ENCODE peak calls at places on chromosomes 13 and 19, in four cellular contexts. E is K562, K is HepG2, Y is A549. G is an unnamed sample.

GRCh38 chr19:44737238-44738160 is 11.0 kb upstream of the BCL3 start:
- DNase-seq in Y (peak), K (peak), E (peak), G (no peak)

GRCh38 chr13:66574606-66575005 is 655.5 kb downstream of the PCDH9 start:
- DNase-seq in E (no peak), Y (no peak), K (no peak), G (no peak)

GRCh38 chr13:67383358-67383757 is 153.2 kb upstream of the PCDH9 start:
- DNase-seq in E (no peak), K (peak), Y (peak), G (no peak)

GRCh38 chr19:58545286-58546068 is 1.6 kb downstream of the TRIM28 start:
- DNase-seq in K (no peak), Y (no peak), E (peak), G (no peak)

GRCh38 chr13:32530841-32531253 is 7.7 kb downstream of the N4BP2L2 start:
- DNase-seq in Y (no peak), E (no peak), K (no peak), G (peak)

GRCh38 chr13:102651892-102652291 is 43.0 kb downstream of the METTL21C start:
- DNase-seq in E (no peak), Y (no peak), K (no peak), G (no peak)

GRCh38 chr13:48975101-48975925 is at the start of gene FNDC3A:
- DNase-seq in E (peak), Y (peak), K (peak), G (no peak)

GRCh38 chr13:50344717-50345116 is 329.5 kb downstream of the KCNRG start:
- DNase-seq in K (no peak), E (no peak), Y (no peak), G (no peak)

GRCh38 chr13:51576754-51577153 is 7.5 kb upstream of the WDFY2 start:
- DNase-seq in K (no peak), E (no peak), Y (no peak), G (no peak)

GRCh38 chr19:32459199-32459865 is 53.8 kb downstream of the DPY19L3 start:
- DNase-seq in Y (no peak), E (no peak), K (peak), G (no peak)

GRCh38 chr19:3667766-3668165 is 32.5 kb downstream of the PIP5K1C start:
- DNase-seq in E (no peak), K (no peak), Y (no peak), G (no peak)

DNA sequence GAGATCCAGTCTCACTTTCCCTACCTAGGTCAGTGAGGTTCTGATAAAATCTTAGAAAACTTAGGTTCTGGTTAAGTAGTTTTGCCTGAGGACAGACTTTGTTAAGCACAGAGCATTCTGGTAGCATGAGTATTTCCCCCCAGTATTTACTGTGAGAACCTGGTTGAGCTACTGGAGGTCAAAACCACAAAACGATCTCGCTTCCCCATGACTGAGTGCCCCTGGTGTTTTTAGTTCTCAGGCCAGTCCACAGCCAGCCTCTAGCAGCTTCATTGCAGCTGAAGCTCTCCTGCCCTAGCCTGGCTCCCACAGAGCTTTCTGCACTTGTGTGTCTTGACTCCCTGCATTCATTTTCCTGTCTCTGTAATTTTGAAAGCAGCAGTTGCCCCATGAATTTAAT is 1138.2 kb downstream of the UQCRFS1 start:
- DNase-seq in K (no peak), Y (no peak), E (no peak), G (peak)
- TF ChIP-seq POLR2AphosphoS2 in K (no peak), Y (no peak), E (no peak), G (no peak)

GRCh38 chr19:5050905-5051304 is 82.0 kb downstream of the KDM4B start:
- DNase-seq in K (no peak), E (no peak), Y (no peak), G (no peak)

GRCh38 chr19:5053661-5054060 is 84.7 kb downstream of the KDM4B start:
- DNase-seq in K (no peak), E (no peak), Y (no peak), G (no peak)

GRCh38 chr19:5052945-5053485 is 84.1 kb downstream of the KDM4B start:
- DNase-seq in K (no peak), Y (no peak), E (no peak), G (no peak)

GRCh38 chr19:5051619-5052018 is 82.7 kb downstream of the KDM4B start:
- DNase-seq in Y (no peak), K (no peak), E (no peak), G (no peak)

GRCh38 chr19:5052515-5052914 is 83.6 kb downstream of the KDM4B start:
- DNase-seq in K (no peak), E (no peak), Y (no peak), G (no peak)
- TF ChIP-seq POLR2AphosphoS2 in K (no peak), E (no peak), Y (no peak), G (no peak)

GRCh38 chr19:46890423-46891170 is 29.8 kb downstream of the ARHGAP35 start:
- DNase-seq in Y (peak), K (peak), E (no peak), G (no peak)
- TF ChIP-seq POLR2AphosphoS2 in Y (no peak), K (no peak), E (no peak), G (no peak)

GRCh38 chr19:18436651-18437478 is 1.1 kb downstream of the ISYNA1 start:
- DNase-seq in E (peak), K (peak), Y (peak), G (no peak)

GRCh38 chr19:18439025-18439909 is 1.3 kb upstream of the ISYNA1 start:
- DNase-seq in Y (no peak), K (peak), E (peak), G (no peak)

GRCh38 chr19:18437481-18438330 is at the start of gene ISYNA1:
- DNase-seq in E (peak), K (peak), Y (peak), G (no peak)

GRCh38 chr19:18439910-18440237 is 1.9 kb upstream of the ISYNA1 start:
- DNase-seq in K (no peak), Y (no peak), E (no peak), G (no peak)

DNA sequence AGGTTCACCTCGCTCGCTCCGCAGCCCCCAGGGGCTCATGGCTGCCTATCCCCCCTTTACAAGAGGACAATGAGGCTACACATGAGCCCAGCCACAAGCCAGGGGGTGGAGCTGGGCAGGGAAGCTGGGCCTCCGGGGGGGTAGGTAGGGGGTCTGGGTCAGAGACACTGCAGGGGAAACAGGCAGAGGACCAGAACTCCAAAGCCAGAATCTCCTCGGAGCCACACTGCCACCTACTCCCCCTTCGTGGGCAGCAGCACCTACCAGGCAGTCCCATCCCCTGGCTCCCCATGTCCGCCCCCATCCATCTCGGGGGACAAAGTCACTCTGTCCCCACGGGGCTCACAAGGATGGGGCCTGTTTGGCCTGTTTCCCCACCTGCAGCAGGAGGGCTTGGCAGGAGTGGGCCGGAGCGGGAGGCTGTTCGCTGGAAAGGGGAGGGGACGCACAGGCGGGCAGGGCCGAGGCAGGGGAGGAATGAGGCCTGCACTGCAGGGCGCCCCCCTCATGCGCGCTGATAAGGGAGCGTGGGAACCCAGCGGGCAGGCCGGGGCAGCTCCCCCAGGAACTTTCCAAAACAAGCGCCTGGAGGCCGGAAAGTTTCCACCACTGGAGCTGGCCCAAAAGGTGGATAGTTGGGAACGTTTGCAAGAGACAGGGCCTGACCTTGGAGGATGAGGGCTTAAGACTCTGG is 545 bp upstream of the ISYNA1 start:
- DNase-seq in K (peak), E (peak), Y (no peak), G (no peak)
- TF ChIP-seq POLR2AphosphoS2 in K (no peak), E (no peak), Y (no peak), G (no peak)

GRCh38 chr13:97222934-97223710 is 989 bp downstream of the MBNL2 start:
- DNase-seq in Y (no peak), K (no peak), E (no peak), G (no peak)
- TF ChIP-seq POLR2AphosphoS2 in Y (no peak), K (no peak), E (no peak), G (no peak)

GRCh38 chr19:12665646-12666304 is 767 bp downstream of the MAN2B1 start:
- DNase-seq in Y (no peak), E (no peak), K (no peak), G (no peak)
- TF ChIP-seq POLR2AphosphoS2 in Y (no peak), E (no peak), K (no peak), G (no peak)

GRCh38 chr19:12788682-12789097 is 2.6 kb upstream of the JUNB start:
- DNase-seq in E (peak), Y (peak), K (peak), G (peak)
- TF ChIP-seq POLR2AphosphoS2 in E (no peak), Y (no peak), K (no peak), G (no peak)

GRCh38 chr13:46347277-46347676 is 39.8 kb downstream of the RUBCNL start:
- DNase-seq in E (no peak), Y (no peak), K (no peak), G (no peak)
- TF ChIP-seq POLR2AphosphoS2 in E (no peak), Y (no peak), K (no peak), G (no peak)

DNA sequence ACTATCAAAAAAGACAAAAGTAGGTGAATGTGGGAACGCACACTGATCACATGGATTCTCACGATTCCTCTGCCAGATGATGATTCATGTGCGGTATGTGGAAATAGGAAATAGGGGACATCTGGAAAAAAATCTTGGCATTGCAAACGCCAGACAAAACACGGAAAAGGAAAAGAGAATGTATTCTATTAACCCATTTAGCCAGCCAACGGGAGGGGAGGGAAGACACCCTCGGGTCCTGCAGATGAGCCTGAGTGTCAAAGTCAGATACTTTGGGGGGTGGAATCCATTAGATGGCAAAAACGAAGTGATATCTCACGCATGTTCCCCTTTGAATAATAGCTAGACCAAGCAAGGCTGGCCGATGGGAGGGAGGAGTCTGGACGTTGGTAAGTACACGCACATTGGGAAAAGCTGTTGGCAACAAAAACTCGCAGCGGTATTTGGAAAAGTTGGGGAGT is 73.7 kb downstream of the COL4A1 start:
- DNase-seq in E (no peak), Y (no peak), K (no peak), G (no peak)
- TF ChIP-seq POLR2AphosphoS2 in E (no peak), Y (no peak), K (no peak), G (no peak)

DNA sequence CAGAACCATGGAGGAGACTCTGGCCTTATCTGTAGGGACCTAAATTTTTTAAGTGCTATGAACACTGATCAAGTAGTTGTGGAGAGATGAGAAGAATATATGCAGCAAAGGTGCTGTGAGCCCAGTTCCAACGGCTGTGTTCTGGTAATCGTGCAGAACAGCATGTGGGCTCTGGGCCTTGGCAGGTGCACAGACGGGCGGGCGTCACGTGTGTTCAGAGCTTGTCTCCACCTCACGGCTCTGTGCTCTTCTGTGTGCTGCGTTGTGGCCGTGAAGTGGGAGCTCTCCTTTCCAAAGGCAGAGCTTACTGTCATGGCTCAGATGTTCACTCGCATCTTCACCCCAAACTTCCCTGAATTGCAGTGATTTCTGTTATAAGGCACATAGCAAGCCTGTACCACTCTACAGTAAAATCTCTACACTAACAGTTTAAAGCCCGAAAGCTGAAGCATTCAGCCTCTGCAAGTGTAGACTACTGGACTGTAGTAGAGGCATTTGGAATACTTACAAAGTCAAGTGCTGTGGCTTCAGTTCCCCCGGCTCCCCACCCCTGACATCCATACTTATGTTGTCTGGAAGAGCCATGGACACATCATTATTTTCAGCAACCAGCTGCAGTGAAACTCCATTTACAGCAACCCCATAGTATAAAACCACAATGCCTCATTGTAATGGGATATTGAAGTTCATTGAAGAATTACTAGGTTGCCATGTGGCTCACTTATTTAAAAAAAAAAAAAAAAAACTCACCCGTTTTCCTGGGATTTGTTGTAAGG is 27.5 kb upstream of the TEX29 start:
- DNase-seq in K (no peak), Y (no peak), E (no peak), G (no peak)
- TF ChIP-seq POLR2AphosphoS2 in K (no peak), Y (no peak), E (no peak), G (no peak)

G was measured in GM12878.